ENCODE peak calls at places on chromosomes 11 and 22, in ten cellular contexts. One of them, this sample, is unnamed.

GRCh38 chr11:119319702-119320592 is 3.0 kb upstream of the MCAM start:
- DNase-seq in uterus: peak; percentile 35
- DNase-seq in A549: no peak
- DNase-seq in AG04450: no peak
- DNase-seq in HFF-Myc: no peak
- DNase-seq in WERI-Rb-1: no peak
- DNase-seq in lower lobe of right lung: no peak
- DNase-seq in fibroblast of lung: no peak
- DNase-seq in astrocyte: no peak
- DNase-seq in testis: no peak
- DNase-seq in this sample: no peak

GRCh38 chr11:88421530-88421929 is 84.0 kb upstream of the CTSC start:
- DNase-seq in uterus: no peak
- DNase-seq in A549: no peak
- DNase-seq in AG04450: no peak
- DNase-seq in HFF-Myc: no peak
- DNase-seq in WERI-Rb-1: no peak
- DNase-seq in lower lobe of right lung: no peak
- DNase-seq in fibroblast of lung: no peak
- DNase-seq in astrocyte: peak; percentile 40
- DNase-seq in testis: no peak
- DNase-seq in this sample: peak; percentile 76

GRCh38 chr11:123020968-123021367 is 39.3 kb upstream of the BSX start:
- DNase-seq in uterus: no peak
- DNase-seq in A549: peak; percentile 77
- DNase-seq in AG04450: peak; percentile 29
- DNase-seq in HFF-Myc: peak; percentile 21
- DNase-seq in WERI-Rb-1: peak; percentile 57
- DNase-seq in lower lobe of right lung: peak; percentile 55
- DNase-seq in fibroblast of lung: peak; percentile 57
- DNase-seq in astrocyte: peak; percentile 19
- DNase-seq in testis: peak; percentile 49
- DNase-seq in this sample: peak; percentile 66

GRCh38 chr11:69325446-69325845 is 31.5 kb downstream of the MYEOV start:
- DNase-seq in uterus: no peak
- DNase-seq in A549: no peak
- DNase-seq in AG04450: no peak
- DNase-seq in HFF-Myc: no peak
- DNase-seq in WERI-Rb-1: no peak
- DNase-seq in lower lobe of right lung: no peak
- DNase-seq in fibroblast of lung: no peak
- DNase-seq in astrocyte: no peak
- DNase-seq in testis: no peak
- DNase-seq in this sample: no peak

GRCh38 chr11:4881860-4882500 is at the start of gene OR51T1:
- DNase-seq in uterus: no peak
- DNase-seq in A549: no peak
- DNase-seq in AG04450: no peak
- DNase-seq in HFF-Myc: no peak
- DNase-seq in WERI-Rb-1: no peak
- DNase-seq in lower lobe of right lung: no peak
- DNase-seq in fibroblast of lung: peak; percentile 8
- DNase-seq in astrocyte: peak; percentile 20
- DNase-seq in testis: no peak
- DNase-seq in this sample: peak; percentile 23

GRCh38 chr11:111465400-111465799 is 46.8 kb downstream of the BTG4 start:
- DNase-seq in uterus: no peak
- DNase-seq in A549: no peak
- DNase-seq in AG04450: no peak
- DNase-seq in HFF-Myc: no peak
- DNase-seq in WERI-Rb-1: no peak
- DNase-seq in lower lobe of right lung: no peak
- DNase-seq in fibroblast of lung: peak; percentile 53
- DNase-seq in astrocyte: peak; percentile 49
- DNase-seq in testis: no peak
- DNase-seq in this sample: no peak

GRCh38 chr11:92332986-92333385 is 108.4 kb downstream of the FAT3 start:
- DNase-seq in uterus: no peak
- DNase-seq in A549: no peak
- DNase-seq in AG04450: peak; percentile 42
- DNase-seq in HFF-Myc: no peak
- DNase-seq in WERI-Rb-1: no peak
- DNase-seq in lower lobe of right lung: no peak
- DNase-seq in fibroblast of lung: peak; percentile 89
- DNase-seq in astrocyte: peak; percentile 81
- DNase-seq in testis: no peak
- DNase-seq in this sample: peak; percentile 47

GRCh38 chr22:42399315-42400271 is 32.6 kb downstream of the NFAM1 start:
- DNase-seq in uterus: no peak
- DNase-seq in A549: no peak
- DNase-seq in AG04450: no peak
- DNase-seq in HFF-Myc: no peak
- DNase-seq in WERI-Rb-1: peak; percentile 98
- DNase-seq in lower lobe of right lung: no peak
- DNase-seq in fibroblast of lung: no peak
- DNase-seq in astrocyte: peak; percentile 2
- DNase-seq in testis: peak; percentile 43
- DNase-seq in this sample: no peak

GRCh38 chr11:47143322-47143721 is 33.4 kb downstream of the ARFGAP2 start:
- DNase-seq in uterus: no peak
- DNase-seq in A549: no peak
- DNase-seq in AG04450: peak; percentile 84
- DNase-seq in HFF-Myc: peak; percentile 94
- DNase-seq in WERI-Rb-1: no peak
- DNase-seq in lower lobe of right lung: no peak
- DNase-seq in fibroblast of lung: peak; percentile 88
- DNase-seq in astrocyte: peak; percentile 79
- DNase-seq in testis: no peak
- DNase-seq in this sample: peak; percentile 69

GRCh38 chr11:66328036-66328306 is 8.3 kb downstream of the RIN1 start:
- DNase-seq in uterus: no peak
- DNase-seq in A549: no peak
- DNase-seq in AG04450: no peak
- DNase-seq in HFF-Myc: no peak
- DNase-seq in WERI-Rb-1: no peak
- DNase-seq in lower lobe of right lung: no peak
- DNase-seq in fibroblast of lung: no peak
- DNase-seq in astrocyte: no peak
- DNase-seq in testis: no peak
- DNase-seq in this sample: no peak

GRCh38 chr11:66327171-66328035 is 8.8 kb downstream of the RIN1 start:
- DNase-seq in uterus: no peak
- DNase-seq in A549: no peak
- DNase-seq in AG04450: no peak
- DNase-seq in HFF-Myc: no peak
- DNase-seq in WERI-Rb-1: no peak
- DNase-seq in lower lobe of right lung: no peak
- DNase-seq in fibroblast of lung: peak; percentile 65
- DNase-seq in astrocyte: peak; percentile 58
- DNase-seq in testis: no peak
- DNase-seq in this sample: peak; percentile 81

GRCh38 chr11:66329165-66329673 is 7.0 kb downstream of the RIN1 start:
- DNase-seq in uterus: no peak
- DNase-seq in A549: no peak
- DNase-seq in AG04450: no peak
- DNase-seq in HFF-Myc: no peak
- DNase-seq in WERI-Rb-1: no peak
- DNase-seq in lower lobe of right lung: no peak
- DNase-seq in fibroblast of lung: no peak
- DNase-seq in astrocyte: no peak
- DNase-seq in testis: no peak
- DNase-seq in this sample: no peak

GRCh38 chr11:66326261-66327111 is 9.6 kb upstream of the CD248 start:
- DNase-seq in uterus: peak; percentile 53
- DNase-seq in A549: no peak
- DNase-seq in AG04450: no peak
- DNase-seq in HFF-Myc: no peak
- DNase-seq in WERI-Rb-1: no peak
- DNase-seq in lower lobe of right lung: no peak
- DNase-seq in fibroblast of lung: peak; percentile 78
- DNase-seq in astrocyte: no peak
- DNase-seq in testis: no peak
- DNase-seq in this sample: peak; percentile 65

GRCh38 chr11:66328307-66329144 is 7.7 kb downstream of the RIN1 start:
- DNase-seq in uterus: peak; percentile 81
- DNase-seq in A549: peak; percentile 78
- DNase-seq in AG04450: no peak
- DNase-seq in HFF-Myc: no peak
- DNase-seq in WERI-Rb-1: peak; percentile 82
- DNase-seq in lower lobe of right lung: peak; percentile 83
- DNase-seq in fibroblast of lung: peak; percentile 71
- DNase-seq in astrocyte: no peak
- DNase-seq in testis: peak; percentile 78
- DNase-seq in this sample: peak; percentile 87
- TF ChIP-seq CTCF in uterus: peak; percentile 98
- TF ChIP-seq CTCF in A549: peak; percentile 93
- TF ChIP-seq CTCF in AG04450: peak; percentile 94
- TF ChIP-seq CTCF in HFF-Myc: peak; percentile 92
- TF ChIP-seq CTCF in WERI-Rb-1: peak; percentile 95
- TF ChIP-seq CTCF in lower lobe of right lung: peak; percentile 98
- TF ChIP-seq CTCF in fibroblast of lung: peak; percentile 89
- TF ChIP-seq CTCF in astrocyte: peak; percentile 83
- TF ChIP-seq CTCF in testis: peak; percentile 95
- TF ChIP-seq CTCF in this sample: peak; percentile 90

DNA sequence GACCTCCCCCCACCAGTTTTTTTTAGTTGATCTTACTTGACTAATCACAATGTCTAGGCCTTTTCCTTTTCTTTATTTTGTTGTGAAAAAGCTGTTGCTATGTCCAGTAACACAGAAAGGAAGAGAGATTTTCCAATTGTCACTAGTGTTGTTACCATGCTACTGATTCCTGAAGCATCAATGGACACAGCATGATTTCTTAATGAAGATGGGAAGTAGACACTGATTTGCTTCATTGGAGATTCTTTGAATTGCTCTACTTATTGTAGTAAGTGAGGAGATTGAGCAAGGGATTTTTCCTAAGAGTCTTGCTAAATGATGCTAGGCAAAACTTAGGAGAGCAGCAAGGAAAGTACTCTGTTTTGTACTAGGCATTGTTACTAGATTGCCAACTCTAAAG is 4.6 kb downstream of the AASDHPPT start:
- DNase-seq in uterus: no peak
- DNase-seq in A549: no peak
- DNase-seq in AG04450: no peak
- DNase-seq in HFF-Myc: no peak
- DNase-seq in WERI-Rb-1: no peak
- DNase-seq in lower lobe of right lung: no peak
- DNase-seq in fibroblast of lung: no peak
- DNase-seq in astrocyte: no peak
- DNase-seq in testis: no peak
- DNase-seq in this sample: no peak
- H3K4me3 ChIP-seq in uterus: no peak overlapping the region
- H3K4me3 ChIP-seq in A549: no peak overlapping the region
- H3K4me3 ChIP-seq in AG04450: no peak overlapping the region
- H3K4me3 ChIP-seq in HFF-Myc: no peak overlapping the region
- H3K4me3 ChIP-seq in WERI-Rb-1: no peak overlapping the region
- H3K4me3 ChIP-seq in lower lobe of right lung: no peak overlapping the region
- H3K4me3 ChIP-seq in fibroblast of lung: no peak overlapping the region
- H3K4me3 ChIP-seq in astrocyte: no peak overlapping the region
- H3K4me3 ChIP-seq in testis: no peak overlapping the region
- H3K4me3 ChIP-seq in this sample: no peak overlapping the region

GRCh38 chr22:36761553-36762240 is 14.2 kb downstream of the IFT27 start:
- DNase-seq in uterus: no peak
- DNase-seq in A549: no peak
- DNase-seq in AG04450: no peak
- DNase-seq in HFF-Myc: no peak
- DNase-seq in WERI-Rb-1: no peak
- DNase-seq in lower lobe of right lung: no peak
- DNase-seq in fibroblast of lung: no peak
- DNase-seq in astrocyte: no peak
- DNase-seq in testis: no peak
- DNase-seq in this sample: no peak
- TF ChIP-seq CTCF in uterus: no peak
- TF ChIP-seq CTCF in A549: no peak
- TF ChIP-seq CTCF in AG04450: no peak
- TF ChIP-seq CTCF in HFF-Myc: no peak
- TF ChIP-seq CTCF in WERI-Rb-1: no peak
- TF ChIP-seq CTCF in lower lobe of right lung: no peak
- TF ChIP-seq CTCF in fibroblast of lung: no peak
- TF ChIP-seq CTCF in astrocyte: no peak
- TF ChIP-seq CTCF in testis: no peak
- TF ChIP-seq CTCF in this sample: no peak

DNA sequence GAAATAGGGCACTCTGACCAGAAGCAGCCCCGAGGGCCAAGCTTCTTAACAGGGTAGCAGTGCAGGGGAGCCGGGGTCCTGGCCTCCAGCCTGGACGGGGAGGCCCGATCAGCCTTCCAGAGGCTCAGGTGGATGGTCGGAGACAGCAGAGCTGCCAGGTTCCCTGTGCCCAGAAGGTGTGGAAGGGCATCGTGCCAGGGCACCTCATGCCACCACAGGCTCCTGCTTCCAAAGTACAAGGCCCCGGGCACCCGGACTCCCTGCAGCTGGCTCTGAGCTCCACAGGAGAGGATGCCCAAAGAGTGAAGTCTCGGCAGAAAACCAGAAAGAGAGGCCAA is 14.3 kb downstream of the EHD1 start:
- DNase-seq in uterus: no peak
- DNase-seq in A549: no peak
- DNase-seq in AG04450: no peak
- DNase-seq in HFF-Myc: no peak
- DNase-seq in WERI-Rb-1: no peak
- DNase-seq in lower lobe of right lung: no peak
- DNase-seq in fibroblast of lung: no peak
- DNase-seq in astrocyte: no peak
- DNase-seq in testis: no peak
- DNase-seq in this sample: no peak
- H3K4me3 ChIP-seq in uterus: peak overlapping the region; percentile 9
- H3K4me3 ChIP-seq in A549: no peak overlapping the region
- H3K4me3 ChIP-seq in AG04450: peak overlapping the region; percentile 32
- H3K4me3 ChIP-seq in HFF-Myc: no peak overlapping the region
- H3K4me3 ChIP-seq in WERI-Rb-1: no peak overlapping the region
- H3K4me3 ChIP-seq in lower lobe of right lung: peak overlapping the region; percentile 28
- H3K4me3 ChIP-seq in fibroblast of lung: peak overlapping the region; percentile 46
- H3K4me3 ChIP-seq in astrocyte: no peak overlapping the region
- H3K4me3 ChIP-seq in testis: no peak overlapping the region
- H3K4me3 ChIP-seq in this sample: no peak overlapping the region

DNA sequence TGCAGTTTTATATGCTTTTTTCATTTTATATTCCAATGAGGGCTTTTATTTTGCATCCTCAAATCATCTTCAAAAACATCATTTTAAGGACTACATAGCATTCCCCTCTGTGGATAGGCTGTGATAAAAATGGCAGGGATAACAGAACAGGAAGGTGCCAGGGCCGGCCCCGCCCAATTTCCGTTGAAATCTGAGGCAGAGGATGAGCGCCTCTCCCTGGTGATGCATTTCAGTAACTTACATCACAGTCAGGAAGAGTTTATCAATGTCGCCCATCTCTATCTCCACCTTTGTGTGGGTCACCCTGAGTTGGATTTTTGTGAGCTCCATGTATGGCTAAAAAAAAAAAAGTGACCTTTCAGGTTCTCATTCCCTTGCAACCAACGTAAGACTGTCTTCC is 201.6 kb downstream of the DSCAML1 start:
- DNase-seq in uterus: no peak
- DNase-seq in A549: no peak
- DNase-seq in AG04450: no peak
- DNase-seq in HFF-Myc: no peak
- DNase-seq in WERI-Rb-1: no peak
- DNase-seq in lower lobe of right lung: no peak
- DNase-seq in fibroblast of lung: no peak
- DNase-seq in astrocyte: no peak
- DNase-seq in testis: no peak
- DNase-seq in this sample: no peak
- TF ChIP-seq CTCF in uterus: no peak
- TF ChIP-seq CTCF in A549: no peak
- TF ChIP-seq CTCF in AG04450: no peak
- TF ChIP-seq CTCF in HFF-Myc: no peak
- TF ChIP-seq CTCF in WERI-Rb-1: peak; percentile 37
- TF ChIP-seq CTCF in lower lobe of right lung: no peak
- TF ChIP-seq CTCF in fibroblast of lung: no peak
- TF ChIP-seq CTCF in astrocyte: no peak
- TF ChIP-seq CTCF in testis: no peak
- TF ChIP-seq CTCF in this sample: no peak